ENCODE peak calls at places on chromosomes 13 and 19, in five cellular contexts. D, W, Q, T and X are unnamed samples.

GRCh38 chr13:41827507-41828213 is 133.2 kb downstream of the VWA8 start:
- DNase-seq in T (no peak), D (no peak), Q (no peak), W (peak; percentile 95), X (no peak)

GRCh38 chr19:11041966-11042627 is 47.2 kb upstream of the LDLR start:
- DNase-seq in W (no peak), Q (no peak), D (no peak), T (peak; percentile 76), X (no peak)

GRCh38 chr13:101556676-101557121 is 104.2 kb downstream of the ITGBL1 start:
- DNase-seq in W (peak; percentile 67), Q (no peak), D (peak; percentile 33), T (no peak), X (no peak)

GRCh38 chr13:32314271-32314967 is 744 bp downstream of the ZAR1L start:
- DNase-seq in W (no peak), Q (peak; percentile 28), D (no peak), T (no peak), X (no peak)

GRCh38 chr19:45882652-45883585 is 3.0 kb downstream of the IRF2BP1 start:
- DNase-seq in W (peak; percentile 87), Q (peak; percentile 93), D (peak; percentile 85), T (peak; percentile 97), X (peak; percentile 91)

GRCh38 chr13:43368003-43368402 is 344.6 kb downstream of the DNAJC15 start:
- DNase-seq in W (peak; percentile 15), T (no peak), D (no peak), Q (no peak), X (no peak)

GRCh38 chr19:3368848-3369336 is 2.5 kb downstream of the NFIC start:
- DNase-seq in D (no peak), Q (no peak), W (peak; percentile 55), T (no peak), X (no peak)

GRCh38 chr13:21402586-21403307 is 56.4 kb downstream of the ZDHHC20 start:
- DNase-seq in T (no peak), D (no peak), W (peak; percentile 38), Q (no peak), X (no peak)

GRCh38 chr19:22256856-22257255 is 29.4 kb upstream of the ZNF729 start:
- DNase-seq in W (no peak), D (no peak), Q (no peak), T (no peak), X (no peak)

GRCh38 chr13:95779522-95779921 is 102.6 kb downstream of the DNAJC3 start:
- DNase-seq in T (no peak), D (no peak), Q (no peak), W (no peak), X (no peak)

GRCh38 chr19:12681074-12681987 is at the start of gene DHPS:
- DNase-seq in W (peak; percentile 99), T (peak; percentile 94), D (peak; percentile 95), Q (peak; percentile 95), X (peak; percentile 83)
- TF ChIP-seq CTCF in W (no peak), T (no peak), D (no peak), Q (no peak), X (no peak)

GRCh38 chr19:40392894-40393517 is 3.0 kb upstream of the HIPK4 start:
- DNase-seq in W (no peak), D (no peak), T (no peak), Q (peak; percentile 52), X (no peak)
- TF ChIP-seq CTCF in W (no peak), D (no peak), T (no peak), Q (peak; percentile 40), X (no peak)

GRCh38 chr19:13979686-13980085 is 26.4 kb downstream of the RFX1 start:
- DNase-seq in Q (no peak), T (no peak), W (no peak), D (no peak), X (no peak)
- TF ChIP-seq CTCF in Q (no peak), T (no peak), W (no peak), D (no peak), X (no peak)

GRCh38 chr13:30572859-30573275 is 44.9 kb upstream of the USPL1 start:
- DNase-seq in Q (no peak), T (no peak), D (no peak), W (peak; percentile 75), X (no peak)
- TF ChIP-seq CTCF in Q (no peak), T (no peak), D (no peak), W (peak; percentile 39), X (no peak)

GRCh38 chr19:590396-590745 is 690 bp downstream of the HCN2 start:
- DNase-seq in T (no peak), W (peak; percentile 30), Q (no peak), D (no peak), X (no peak)

GRCh38 chr19:588758-589692 is 656 bp upstream of the HCN2 start:
- DNase-seq in Q (no peak), T (no peak), D (peak; percentile 75), W (no peak), X (no peak)

GRCh38 chr19:590750-591098 is 1.0 kb downstream of the HCN2 start:
- DNase-seq in T (no peak), Q (no peak), W (no peak), D (no peak), X (no peak)

GRCh38 chr19:589693-590395 is at the start of gene HCN2:
- DNase-seq in W (no peak), T (no peak), D (no peak), Q (no peak), X (no peak)

DNA sequence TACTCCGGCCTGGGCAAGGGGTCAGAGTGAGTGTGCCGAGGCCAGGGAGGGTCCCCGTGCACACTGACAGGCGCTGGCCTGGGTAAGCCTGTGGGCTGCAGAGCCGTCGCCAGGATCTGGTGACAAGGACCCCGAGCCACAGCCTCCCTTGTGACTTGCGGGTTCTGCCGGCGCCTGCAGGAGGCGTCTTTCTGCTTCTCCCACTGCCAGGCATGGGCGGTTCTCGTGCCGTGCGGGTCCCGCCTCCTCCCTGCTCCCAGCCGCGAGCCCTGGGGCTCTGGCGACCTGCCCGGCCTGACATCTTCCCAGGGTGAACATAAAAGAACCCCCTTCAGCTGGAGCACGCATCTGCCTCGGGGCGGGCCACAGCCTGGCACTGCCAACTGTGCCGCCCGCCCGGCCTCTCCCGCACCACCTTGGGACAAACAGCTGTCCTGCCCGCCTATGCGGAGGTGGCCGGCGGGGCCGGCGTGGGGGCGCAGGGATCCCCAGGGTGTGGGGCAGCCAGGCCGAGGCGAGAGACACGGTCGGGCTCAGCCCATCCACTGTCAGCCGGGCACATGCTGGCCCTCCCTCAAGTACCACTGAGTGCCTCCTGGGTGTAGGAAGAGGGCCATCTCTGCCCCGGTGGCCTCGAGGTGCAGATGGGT is 1.5 kb upstream of the HCN2 start:
- DNase-seq in W (peak; percentile 77), Q (peak; percentile 76), T (peak; percentile 50), D (peak; percentile 88), X (peak; percentile 92)
- TF ChIP-seq CTCF in W (peak; percentile 46), Q (peak; percentile 40), T (peak; percentile 22), D (peak; percentile 89), X (peak; percentile 52)